ENCODE peak calls at places on chromosomes 6 and 20, in seven cellular contexts. O is IMR-90, D is neuronal stem cell, H is mesendoderm, J is mesenchymal stem cell, V is H1, L is trophoblast cell. M is an unnamed sample.

GRCh38 chr6:1335367-1336037 is 23.6 kb downstream of the FOXQ1 start:
- DNase-seq in O (peak; percentile 76), D (no peak), H (peak; percentile 81), J (peak; percentile 83), V (no peak), L (peak; percentile 96), M (peak; percentile 33)

GRCh38 chr6:150320450-150320849 is 48.4 kb upstream of the IYD start:
- DNase-seq in O (no peak), D (no peak), H (no peak), J (no peak), V (no peak), L (no peak), M (no peak)

GRCh38 chr6:14222956-14223355 is 105.4 kb downstream of the CD83 start:
- DNase-seq in O (no peak), D (no peak), H (no peak), J (no peak), V (no peak), L (no peak), M (no peak)

GRCh38 chr6:31202259-31203166 is 32.0 kb upstream of the POU5F1 start:
- DNase-seq in O (no peak), D (no peak), H (peak; percentile 27), J (no peak), V (no peak), L (no peak), M (no peak)

GRCh38 chr6:170231496-170232185 is 59.2 kb downstream of the DLL1 start:
- DNase-seq in O (peak; percentile 6), D (no peak), H (peak; percentile 25), J (no peak), V (no peak), L (no peak), M (no peak)

GRCh38 chr20:18543932-18544331 is 23.3 kb upstream of the SMIM26 start:
- DNase-seq in O (no peak), D (no peak), H (no peak), J (no peak), V (no peak), L (no peak), M (no peak)

GRCh38 chr6:67689329-67689728 is 945.8 kb upstream of the ADGRB3 start:
- DNase-seq in O (no peak), D (no peak), H (no peak), J (no peak), V (peak; percentile 10), L (no peak), M (no peak)

GRCh38 chr20:38075161-38075998 is 41.8 kb downstream of the RPRD1B start:
- DNase-seq in O (peak; percentile 57), D (no peak), H (no peak), J (peak; percentile 56), V (no peak), L (no peak), M (no peak)

GRCh38 chr6:157137501-157137900 is 185.8 kb downstream of the TMEM242 start:
- DNase-seq in O (no peak), D (no peak), H (no peak), J (no peak), V (no peak), L (peak; percentile 78), M (no peak)

GRCh38 chr6:90502381-90502780 is 84.5 kb downstream of the MAP3K7 start:
- DNase-seq in O (no peak), D (no peak), H (no peak), J (no peak), V (no peak), L (peak; percentile 8), M (no peak)

GRCh38 chr6:52162940-52163908 is 23.0 kb upstream of the IL17A start:
- DNase-seq in O (peak; percentile 30), D (no peak), H (peak; percentile 57), J (peak; percentile 6), V (no peak), L (peak; percentile 74), M (no peak)

GRCh38 chr6:136226674-136227377 is 23.3 kb downstream of the MTFR2 start:
- DNase-seq in O (peak; percentile 74), D (no peak), H (no peak), J (peak; percentile 74), V (no peak), L (no peak), M (no peak)

GRCh38 chr6:88920777-88921728 is 42.4 kb downstream of the RNGTT start:
- DNase-seq in O (no peak), D (no peak), H (peak; percentile 13), J (no peak), V (no peak), L (no peak), M (no peak)

GRCh38 chr6:110662468-110663211 is 152.6 kb downstream of the CDK19 start:
- DNase-seq in O (peak; percentile 44), D (no peak), H (no peak), J (no peak), V (no peak), L (no peak), M (no peak)

GRCh38 chr6:3319801-3320200 is 61.1 kb downstream of the PSMG4 start:
- DNase-seq in O (no peak), D (no peak), H (no peak), J (no peak), V (no peak), L (no peak), M (no peak)

GRCh38 chr20:37615507-37616425 is 78.1 kb upstream of the CTNNBL1 start:
- DNase-seq in O (no peak), D (peak; percentile 51), H (peak; percentile 57), J (peak; percentile 20), V (peak; percentile 19), L (peak; percentile 78), M (peak; percentile 69)

DNA sequence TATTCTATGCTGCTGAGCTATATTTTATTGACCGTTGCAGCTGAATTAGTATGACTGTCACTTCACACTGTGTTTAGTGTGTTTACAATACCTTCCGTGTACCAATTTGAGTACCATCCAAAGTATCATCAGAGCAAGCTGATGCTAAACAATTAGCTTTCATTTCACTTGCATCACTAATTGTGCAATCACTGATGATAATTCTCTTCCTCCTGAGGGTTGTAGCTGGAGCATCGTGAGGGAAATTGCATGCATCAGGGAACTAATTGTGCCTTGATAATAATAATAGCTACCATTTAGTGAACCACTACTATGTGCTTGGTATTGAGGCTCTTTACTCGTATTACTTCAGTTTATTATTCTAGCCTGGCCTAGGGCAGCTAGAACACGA is 384.8 kb upstream of the SOX4 start:
- DNase-seq in O (no peak), D (no peak), H (no peak), J (no peak), V (no peak), L (no peak), M (no peak)
- H2AK5ac ChIP-seq in O (no peak overlapping the region), D (no peak overlapping the region), H (no peak overlapping the region), J (no peak overlapping the region), V (no peak overlapping the region), L (no peak overlapping the region), M (no peak overlapping the region)

DNA sequence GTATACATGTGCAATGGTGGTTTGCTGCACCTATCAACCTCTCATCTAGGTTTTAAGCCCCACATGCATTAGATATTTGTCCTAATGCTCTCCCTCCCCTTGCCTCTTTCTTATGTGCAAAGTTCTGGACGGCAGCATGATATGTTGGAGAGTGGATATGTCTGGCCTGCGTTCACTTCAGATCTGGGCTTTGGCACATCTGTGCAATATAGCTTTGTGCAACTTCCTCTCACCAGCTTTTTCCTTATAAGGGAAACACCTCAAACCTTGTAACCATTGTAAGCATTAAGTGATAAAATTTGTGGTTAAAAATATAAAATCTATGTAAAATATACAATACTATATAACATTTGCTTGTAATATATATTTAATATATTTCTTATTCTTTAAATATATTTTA is 288.0 kb downstream of the PHACTR1 start:
- DNase-seq in O (no peak), D (no peak), H (no peak), J (no peak), V (no peak), L (no peak), M (no peak)
- H2BK5ac ChIP-seq in O (no peak overlapping the region), D (no peak overlapping the region), H (no peak overlapping the region), J (no peak overlapping the region), V (no peak overlapping the region), L (no peak overlapping the region), M (no peak overlapping the region)

GRCh38 chr6:153325661-153326060 is 194.6 kb upstream of the RGS17 start:
- DNase-seq in O (no peak), D (no peak), H (no peak), J (no peak), V (no peak), L (no peak), M (no peak)

GRCh38 chr6:153334121-153334520 is 203.0 kb upstream of the RGS17 start:
- DNase-seq in O (no peak), D (no peak), H (no peak), J (no peak), V (no peak), L (no peak), M (no peak)

DNA sequence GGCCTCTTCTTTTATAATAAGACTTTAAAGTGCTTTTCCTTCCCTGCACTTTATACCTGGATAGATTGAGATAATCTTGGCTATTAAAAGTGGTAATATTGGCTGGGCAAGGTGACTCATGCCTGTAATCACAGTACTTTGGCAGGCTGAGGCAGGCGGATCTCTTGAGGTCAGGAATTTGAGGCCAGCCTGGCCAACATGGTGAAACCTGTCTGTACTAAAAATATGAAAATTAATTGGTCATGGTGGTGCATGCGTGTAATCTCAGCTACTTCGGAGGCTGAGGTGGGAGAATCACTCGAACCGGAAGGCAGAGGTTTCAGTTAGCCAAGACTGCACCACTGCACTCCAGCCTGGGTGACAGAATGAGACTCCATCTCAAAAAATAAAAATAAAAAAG is 197.1 kb upstream of the RGS17 start:
- DNase-seq in O (no peak), D (no peak), H (no peak), J (no peak), V (no peak), L (peak; percentile 26), M (no peak)
- H2AK5ac ChIP-seq in O (no peak overlapping the region), D (no peak overlapping the region), H (no peak overlapping the region), J (no peak overlapping the region), V (no peak overlapping the region), L (no peak overlapping the region), M (no peak overlapping the region)

GRCh38 chr6:45563092-45563491 is 185.4 kb upstream of the SUPT3H start:
- DNase-seq in O (no peak), D (no peak), H (no peak), J (no peak), V (no peak), L (no peak), M (no peak)
- H2BK5ac ChIP-seq in O (no peak overlapping the region), D (no peak overlapping the region), H (no peak overlapping the region), J (no peak overlapping the region), V (no peak overlapping the region), L (no peak overlapping the region), M (no peak overlapping the region)

DNA sequence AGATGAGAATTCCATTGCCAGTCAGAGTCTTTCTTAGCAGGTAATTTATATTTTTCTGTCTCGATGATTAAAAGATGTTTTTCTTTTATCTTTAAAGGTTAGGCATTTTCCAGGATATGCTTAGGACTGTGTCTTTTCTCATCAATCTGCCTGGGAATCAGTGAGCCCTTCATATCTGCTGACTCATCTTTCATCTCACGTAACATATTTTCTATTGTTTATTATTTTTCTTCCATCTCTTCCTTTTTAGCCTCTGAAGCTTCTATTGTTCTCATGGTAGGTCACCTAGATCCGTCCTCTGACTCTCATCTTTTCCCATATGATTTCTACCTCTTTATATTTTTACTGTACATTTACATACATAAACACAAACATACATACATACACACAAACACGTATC is 8.7 kb downstream of the CCDC28A start:
- DNase-seq in O (peak; percentile 45), D (no peak), H (no peak), J (no peak), V (no peak), L (no peak), M (no peak)
- H2AK5ac ChIP-seq in O (no peak overlapping the region), D (no peak overlapping the region), H (no peak overlapping the region), J (no peak overlapping the region), V (no peak overlapping the region), L (no peak overlapping the region), M (no peak overlapping the region)